ENCODE peak calls at places on chromosomes 6 and 20, in nine cellular contexts. L, D, A, B, F, E, Y, V and G are unnamed samples.

GRCh38 chr20:17630806-17631195 is 51.2 kb downstream of the RRBP1 start:
- DNase-seq in F (no peak), Y (no peak), L (no peak), E (no peak), B (no peak), A (no peak), V (no peak), D (no peak), G (no peak)

GRCh38 chr20:46175127-46175494 is 57.0 kb downstream of the CD40 start:
- DNase-seq in F (no peak), Y (no peak), E (no peak), A (no peak), B (no peak), D (no peak), V (no peak), L (no peak), G (no peak)

GRCh38 chr6:115358616-115359015 is 702.1 kb downstream of the FRK start:
- DNase-seq in V (no peak), Y (no peak), F (no peak), E (no peak), A (no peak), D (no peak), L (no peak), B (no peak), G (peak)

GRCh38 chr6:4348462-4349112 is 213.2 kb upstream of the ECI2 start:
- DNase-seq in D (no peak), A (no peak), Y (no peak), B (no peak), V (peak), E (no peak), L (no peak), F (peak), G (no peak)

GRCh38 chr20:33147299-33147698 is 20.7 kb upstream of the BPIFA2 start:
- DNase-seq in Y (no peak), A (no peak), L (no peak), E (no peak), F (no peak), D (no peak), V (no peak), B (no peak), G (no peak)

GRCh38 chr20:48826064-48826463 is 1.7 kb downstream of the PREX1 start:
- DNase-seq in L (no peak), A (no peak), V (no peak), B (no peak), D (no peak), Y (no peak), F (no peak), E (no peak), G (no peak)

GRCh38 chr6:18741741-18742140 is 354.6 kb downstream of the RNF144B start:
- DNase-seq in B (no peak), E (no peak), F (no peak), L (no peak), D (no peak), V (no peak), A (no peak), Y (no peak), G (no peak)

GRCh38 chr6:95866732-95867131 is 149.0 kb upstream of the FUT9 start:
- DNase-seq in F (peak), L (no peak), A (no peak), E (no peak), V (no peak), D (no peak), Y (no peak), B (no peak), G (peak)

GRCh38 chr6:49606696-49607390 is 29.8 kb downstream of the RHAG start:
- DNase-seq in D (no peak), E (no peak), F (peak), Y (peak), B (peak), V (peak), A (peak), L (no peak), G (peak)

GRCh38 chr6:9397981-9398559 is 962.7 kb upstream of the SLC35B3 start:
- DNase-seq in L (no peak), B (peak), A (no peak), Y (no peak), E (no peak), V (no peak), F (no peak), D (no peak), G (peak)

GRCh38 chr6:340991-341827 is 48.9 kb downstream of the DUSP22 start:
- DNase-seq in B (peak), V (no peak), E (no peak), A (no peak), D (no peak), Y (peak), F (no peak), L (no peak), G (peak)

GRCh38 chr20:22801528-22801927 is 217.2 kb upstream of the FOXA2 start:
- DNase-seq in A (no peak), E (no peak), Y (no peak), D (no peak), V (no peak), L (no peak), F (no peak), B (no peak), G (no peak)

GRCh38 chr20:48704761-48705160 is 123.0 kb downstream of the PREX1 start:
- DNase-seq in Y (no peak), F (no peak), D (no peak), E (no peak), A (no peak), B (no peak), L (no peak), V (no peak), G (no peak)

GRCh38 chr6:41859356-41859755 is 35.8 kb downstream of the USP49 start:
- DNase-seq in A (no peak), V (no peak), E (no peak), L (no peak), D (no peak), B (no peak), F (no peak), Y (no peak), G (no peak)

GRCh38 chr6:11363881-11364576 is 131.6 kb upstream of the NEDD9 start:
- DNase-seq in A (peak), Y (no peak), B (no peak), E (no peak), F (no peak), L (no peak), V (no peak), D (no peak), G (peak)

GRCh38 chr6:149334682-149335160 is 17.2 kb downstream of the TAB2 start:
- DNase-seq in E (no peak), A (no peak), F (no peak), V (peak), B (no peak), D (no peak), Y (no peak), L (no peak), G (peak)

GRCh38 chr20:60212695-60213094 is 254.5 kb downstream of the CDH26 start:
- DNase-seq in V (no peak), D (no peak), E (no peak), A (no peak), L (no peak), B (no peak), F (no peak), Y (no peak), G (no peak)

GRCh38 chr20:1764136-1765033 is 106.8 kb upstream of the SIRPG start:
- DNase-seq in Y (peak), B (peak), V (peak), A (peak), L (peak), E (peak), F (peak), D (peak), G (peak)

GRCh38 chr20:63807654-63808053 is 23.4 kb downstream of the ZBTB46 start:
- DNase-seq in F (no peak), A (no peak), V (no peak), L (no peak), D (no peak), B (no peak), E (no peak), Y (no peak), G (no peak)

GRCh38 chr6:105786890-105787655 is 299.1 kb upstream of the PRDM1 start:
- DNase-seq in B (no peak), A (no peak), D (no peak), V (no peak), Y (no peak), F (no peak), E (no peak), L (no peak), G (no peak)

GRCh38 chr6:33427585-33428218 is 7.8 kb downstream of the SYNGAP1 start:
- DNase-seq in L (no peak), B (peak), A (peak), F (peak), D (peak), V (no peak), E (no peak), Y (peak), G (no peak)

GRCh38 chr6:100257661-100258395 is 206.9 kb downstream of the SIM1 start:
- DNase-seq in V (peak), F (peak), Y (peak), L (no peak), E (no peak), D (no peak), A (no peak), B (no peak), G (peak)

GRCh38 chr20:11234181-11234969 is 560.6 kb upstream of the JAG1 start:
- DNase-seq in V (no peak), B (no peak), L (no peak), D (no peak), E (no peak), Y (no peak), A (no peak), F (no peak), G (no peak)

GRCh38 chr6:111483736-111484654 is 977 bp upstream of the REV3L start:
- DNase-seq in Y (peak), B (peak), E (peak), D (peak), V (peak), L (peak), F (peak), A (peak), G (peak)

GRCh38 chr6:69865126-69865525 is 1.2 kb upstream of the COL19A1 start:
- DNase-seq in E (no peak), Y (no peak), B (no peak), F (no peak), L (no peak), A (no peak), V (peak), D (no peak), G (peak)

GRCh38 chr20:46343358-46344357 is 35.4 kb upstream of the CDH22 start:
- DNase-seq in Y (no peak), F (peak), L (no peak), D (no peak), E (no peak), B (no peak), A (no peak), V (no peak), G (no peak)

GRCh38 chr20:58184063-58184462 is 44.4 kb downstream of the ANKRD60 start:
- DNase-seq in D (no peak), A (no peak), Y (no peak), V (no peak), L (no peak), F (no peak), E (no peak), B (no peak), G (no peak)

GRCh38 chr6:82248233-82248735 is 740 bp upstream of the IBTK start:
- DNase-seq in B (no peak), E (peak), Y (no peak), D (no peak), L (no peak), V (peak), A (peak), F (no peak), G (peak)

GRCh38 chr6:128029841-128030240 is 129.0 kb upstream of the THEMIS start:
- DNase-seq in E (no peak), Y (no peak), B (no peak), D (no peak), F (no peak), L (no peak), A (no peak), V (no peak), G (no peak)

GRCh38 chr6:3228046-3228671 is 706 bp upstream of the TUBB2B start:
- DNase-seq in V (no peak), E (no peak), B (no peak), L (peak), D (peak), Y (peak), A (no peak), F (peak), G (no peak)

GRCh38 chr6:53103993-53104675 is 38.9 kb downstream of the FBXO9 start:
- DNase-seq in L (no peak), V (peak), B (no peak), E (no peak), A (no peak), D (no peak), Y (peak), F (no peak), G (peak)

GRCh38 chr6:14919038-14919437 is 326.8 kb upstream of the JARID2 start:
- DNase-seq in D (no peak), A (no peak), V (no peak), F (no peak), B (no peak), E (no peak), Y (no peak), L (no peak), G (no peak)

GRCh38 chr6:165987483-165988305 is 180.0 kb downstream of the TBXT start:
- DNase-seq in V (peak), B (peak), L (peak), A (no peak), F (no peak), Y (no peak), D (peak), E (peak), G (peak)

GRCh38 chr6:157226026-157226639 is 97.2 kb downstream of the TMEM242 start:
- DNase-seq in L (no peak), D (no peak), B (peak), A (no peak), Y (no peak), F (no peak), V (peak), E (no peak), G (no peak)

GRCh38 chr6:170293411-170293844 is 2.5 kb upstream of the DLL1 start:
- DNase-seq in Y (no peak), E (no peak), B (no peak), F (no peak), L (no peak), V (no peak), A (no peak), D (no peak), G (no peak)

GRCh38 chr6:52552278-52552643 is 24.6 kb downstream of the TRAM2 start:
- DNase-seq in F (no peak), L (no peak), D (no peak), E (no peak), B (no peak), Y (peak), V (no peak), A (no peak), G (no peak)

GRCh38 chr20:11920083-11920482 is 2.4 kb downstream of the BTBD3 start:
- DNase-seq in Y (no peak), D (no peak), A (no peak), E (no peak), L (no peak), B (no peak), V (no peak), F (no peak), G (no peak)

GRCh38 chr6:4727236-4727635 is 49.0 kb upstream of the CDYL start:
- DNase-seq in A (no peak), L (no peak), D (no peak), Y (no peak), E (no peak), V (no peak), F (no peak), B (no peak), G (no peak)